ENCODE peak calls at places on chromosomes 1 and 21, in eight cellular contexts. B, P, S, R, U, M, L and Y are unnamed samples.

GRCh38 chr1:243497939-243498681 is 242.3 kb downstream of the SDCCAG8 start:
- DNase-seq in B (no peak), P (no peak), S (no peak), R (no peak), U (no peak), M (no peak), L (no peak), Y (no peak)

GRCh38 chr1:187721216-187721615 is 892.5 kb downstream of the PLA2G4A start:
- DNase-seq in B (no peak), P (no peak), S (no peak), R (no peak), U (no peak), M (no peak), L (no peak), Y (no peak)

GRCh38 chr1:81670286-81670685 is 130.4 kb upstream of the ADGRL2 start:
- DNase-seq in B (peak), P (peak), S (peak), R (peak), U (no peak), M (peak), L (no peak), Y (peak)

GRCh38 chr1:177849130-177849529 is 120.7 kb downstream of the SEC16B start:
- DNase-seq in B (peak), P (no peak), S (no peak), R (no peak), U (no peak), M (no peak), L (no peak), Y (no peak)

GRCh38 chr1:154866257-154866994 is 3.7 kb downstream of the KCNN3 start:
- DNase-seq in B (no peak), P (no peak), S (peak), R (no peak), U (no peak), M (no peak), L (peak), Y (no peak)

GRCh38 chr1:116104667-116105066 is 6.5 kb upstream of the MAB21L3 start:
- DNase-seq in B (no peak), P (no peak), S (no peak), R (no peak), U (no peak), M (no peak), L (no peak), Y (no peak)

GRCh38 chr21:14675774-14676530 is 129.8 kb upstream of the SAMSN1 start:
- DNase-seq in B (no peak), P (no peak), S (no peak), R (no peak), U (peak), M (no peak), L (peak), Y (no peak)

GRCh38 chr21:27688773-27689172 is 721.9 kb upstream of the ADAMTS5 start:
- DNase-seq in B (no peak), P (no peak), S (no peak), R (no peak), U (no peak), M (no peak), L (no peak), Y (no peak)

GRCh38 chr21:15221799-15222386 is 157.1 kb upstream of the NRIP1 start:
- DNase-seq in B (peak), P (peak), S (peak), R (peak), U (no peak), M (peak), L (no peak), Y (peak)

GRCh38 chr1:63698001-63698838 is 75.6 kb upstream of the ROR1 start:
- DNase-seq in B (peak), P (peak), S (peak), R (peak), U (no peak), M (no peak), L (no peak), Y (peak)

GRCh38 chr1:153553691-153554608 is 4.9 kb upstream of the S100A3 start:
- DNase-seq in B (peak), P (no peak), S (no peak), R (no peak), U (no peak), M (no peak), L (no peak), Y (no peak)

GRCh38 chr1:32773764-32774463 is 43.2 kb downstream of the YARS1 start:
- DNase-seq in B (no peak), P (no peak), S (no peak), R (no peak), U (no peak), M (no peak), L (no peak), Y (no peak)

GRCh38 chr1:19731311-19731821 is 66.7 kb downstream of the HTR6 start:
- DNase-seq in B (no peak), P (no peak), S (no peak), R (no peak), U (no peak), M (no peak), L (no peak), Y (no peak)

GRCh38 chr1:5744342-5744741 is 247.9 kb downstream of the NPHP4 start:
- DNase-seq in B (no peak), P (no peak), S (no peak), R (peak), U (no peak), M (no peak), L (no peak), Y (no peak)

GRCh38 chr21:46448108-46448507 is 10.6 kb upstream of the DIP2A start:
- DNase-seq in B (no peak), P (no peak), S (no peak), R (no peak), U (no peak), M (no peak), L (no peak), Y (no peak)

GRCh38 chr21:41932576-41933258 is 21.1 kb downstream of the C2CD2 start:
- DNase-seq in B (peak), P (no peak), S (peak), R (peak), U (no peak), M (no peak), L (no peak), Y (peak)

GRCh38 chr1:30787266-30787665 is 29.7 kb upstream of the LAPTM5 start:
- DNase-seq in B (no peak), P (no peak), S (no peak), R (peak), U (no peak), M (no peak), L (no peak), Y (peak)

GRCh38 chr21:42593007-42593814 is 60.2 kb upstream of the PDE9A start:
- DNase-seq in B (peak), P (no peak), S (peak), R (peak), U (peak), M (no peak), L (peak), Y (peak)

GRCh38 chr1:72777918-72778317 is 495.6 kb upstream of the NEGR1 start:
- DNase-seq in B (no peak), P (no peak), S (peak), R (no peak), U (no peak), M (peak), L (no peak), Y (no peak)

GRCh38 chr1:172918478-172918877 is 132.3 kb downstream of the TNFSF18 start:
- DNase-seq in B (no peak), P (no peak), S (no peak), R (no peak), U (no peak), M (no peak), L (no peak), Y (no peak)

GRCh38 chr1:100050139-100050538 is 80.3 kb downstream of the SLC35A3 start:
- DNase-seq in B (no peak), P (no peak), S (no peak), R (no peak), U (no peak), M (no peak), L (no peak), Y (no peak)

GRCh38 chr1:79859212-79859948 is 852.9 kb upstream of the ADGRL4 start:
- DNase-seq in B (peak), P (no peak), S (peak), R (no peak), U (no peak), M (peak), L (no peak), Y (no peak)

GRCh38 chr1:3312894-3313578 is 141.4 kb upstream of the ARHGEF16 start:
- DNase-seq in B (peak), P (peak), S (peak), R (peak), U (no peak), M (peak), L (no peak), Y (peak)

GRCh38 chr1:53362851-53363642 is 35.2 kb upstream of the LRP8 start:
- DNase-seq in B (no peak), P (peak), S (no peak), R (no peak), U (no peak), M (no peak), L (peak), Y (no peak)

GRCh38 chr1:64087768-64088167 is 115.7 kb upstream of the UBE2U start:
- DNase-seq in B (peak), P (no peak), S (peak), R (no peak), U (no peak), M (no peak), L (no peak), Y (no peak)

GRCh38 chr1:194268839-194269238 is 1082.4 kb upstream of the B3GALT2 start:
- DNase-seq in B (no peak), P (no peak), S (no peak), R (no peak), U (no peak), M (no peak), L (no peak), Y (no peak)

GRCh38 chr1:32877211-32878110 is 6.7 kb upstream of the FNDC5 start:
- DNase-seq in B (no peak), P (peak), S (no peak), R (no peak), U (no peak), M (no peak), L (no peak), Y (peak)

GRCh38 chr1:176773038-176773437 is 310.1 kb downstream of the PAPPA2 start:
- DNase-seq in B (no peak), P (no peak), S (no peak), R (no peak), U (no peak), M (no peak), L (no peak), Y (no peak)

GRCh38 chr1:145757420-145757819 is 38.1 kb downstream of the CD160 start:
- DNase-seq in B (peak), P (no peak), S (no peak), R (no peak), U (no peak), M (no peak), L (no peak), Y (no peak)

GRCh38 chr1:160046494-160047115 is 14.8 kb upstream of the PIGM start:
- DNase-seq in B (peak), P (peak), S (peak), R (no peak), U (peak), M (no peak), L (peak), Y (peak)

GRCh38 chr1:90723561-90724108 is 6.5 kb upstream of the BARHL2 start:
- DNase-seq in B (no peak), P (no peak), S (no peak), R (no peak), U (peak), M (no peak), L (no peak), Y (peak)

GRCh38 chr1:221810406-221810805 is 68.5 kb upstream of the DUSP10 start:
- DNase-seq in B (peak), P (no peak), S (peak), R (no peak), U (no peak), M (no peak), L (no peak), Y (no peak)

GRCh38 chr1:32872189-32872898 is 1.6 kb upstream of the FNDC5 start:
- DNase-seq in B (peak), P (peak), S (peak), R (peak), U (peak), M (no peak), L (peak), Y (peak)

GRCh38 chr1:220271706-220272046 is 577 bp downstream of the RAB3GAP2 start:
- DNase-seq in B (peak), P (no peak), S (peak), R (no peak), U (no peak), M (no peak), L (no peak), Y (no peak)

GRCh38 chr1:172545349-172546004 is 12.5 kb downstream of the SUCO start:
- DNase-seq in B (no peak), P (no peak), S (no peak), R (no peak), U (no peak), M (no peak), L (peak), Y (no peak)

GRCh38 chr1:21707086-21707840 is 38.1 kb upstream of the RAP1GAP start:
- DNase-seq in B (no peak), P (no peak), S (peak), R (no peak), U (no peak), M (no peak), L (no peak), Y (no peak)

GRCh38 chr1:8127201-8127641 is 101.1 kb upstream of the ERRFI1 start:
- DNase-seq in B (no peak), P (no peak), S (no peak), R (no peak), U (no peak), M (no peak), L (no peak), Y (no peak)
- H3K4me3 ChIP-seq in B (no peak), P (no peak), S (no peak), R (no peak), U (no peak), M (no peak), L (no peak), Y (no peak)

GRCh38 chr1:15151871-15152270 is 1.7 kb upstream of the TMEM51 start:
- DNase-seq in B (no peak), P (no peak), S (no peak), R (no peak), U (no peak), M (no peak), L (no peak), Y (no peak)
- H3K4me3 ChIP-seq in B (no peak), P (peak), S (no peak), R (peak), U (no peak), M (no peak), L (no peak), Y (no peak)

DNA sequence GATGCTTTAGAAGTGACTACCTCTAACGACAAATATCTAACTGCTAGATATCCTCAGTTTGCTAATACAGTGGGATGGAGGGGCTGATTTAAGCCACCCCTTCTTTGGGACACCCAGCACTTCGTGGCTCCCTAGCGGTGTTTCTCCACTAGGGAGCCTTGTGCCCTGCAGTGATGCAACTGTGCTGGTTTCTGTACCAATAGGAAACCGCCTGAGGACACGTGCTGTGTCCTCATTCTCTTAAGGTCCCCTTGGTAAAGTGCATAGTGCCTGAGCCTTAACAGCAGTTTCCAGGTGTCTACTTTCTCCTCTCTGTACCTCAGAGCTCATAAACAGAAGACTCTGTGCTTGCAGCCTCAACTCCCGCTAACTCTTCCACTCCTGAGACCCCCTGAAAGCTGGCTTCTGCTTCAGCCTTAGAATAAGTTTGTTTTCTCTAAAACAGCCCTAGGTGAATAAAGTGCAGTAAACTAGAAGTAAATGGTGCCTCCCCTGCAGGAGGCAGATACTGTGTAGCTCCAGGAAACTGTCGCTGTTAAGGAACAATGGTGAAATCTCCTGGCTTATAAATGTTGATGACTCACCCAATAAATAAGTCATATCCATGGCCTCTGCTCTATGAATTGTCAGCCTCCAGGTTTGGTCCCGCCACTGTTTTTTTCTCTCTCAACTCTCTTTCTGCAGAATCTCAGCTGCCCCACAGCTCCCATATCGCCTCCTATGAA is 130.4 kb downstream of the AK5 start:
- DNase-seq in B (peak), P (no peak), S (no peak), R (no peak), U (no peak), M (no peak), L (peak), Y (no peak)
- H3K4me3 ChIP-seq in B (no peak), P (no peak), S (no peak), R (no peak), U (no peak), M (no peak), L (peak), Y (no peak)

GRCh38 chr1:204828352-204828850 is 42.3 kb upstream of the NFASC start:
- DNase-seq in B (peak), P (peak), S (peak), R (peak), U (peak), M (no peak), L (no peak), Y (peak)

GRCh38 chr1:204830671-204831585 is 39.7 kb upstream of the NFASC start:
- DNase-seq in B (no peak), P (no peak), S (no peak), R (no peak), U (no peak), M (no peak), L (no peak), Y (peak)

GRCh38 chr1:204834329-204834728 is 36.3 kb upstream of the NFASC start:
- DNase-seq in B (no peak), P (no peak), S (no peak), R (no peak), U (no peak), M (no peak), L (no peak), Y (no peak)

GRCh38 chr1:204826970-204827369 is 43.7 kb upstream of the NFASC start:
- DNase-seq in B (peak), P (peak), S (no peak), R (no peak), U (peak), M (no peak), L (peak), Y (no peak)

GRCh38 chr1:204829133-204829532 is 41.5 kb upstream of the NFASC start:
- DNase-seq in B (no peak), P (no peak), S (no peak), R (no peak), U (no peak), M (no peak), L (no peak), Y (peak)
- H3K4me3 ChIP-seq in B (peak), P (peak), S (no peak), R (peak), U (no peak), M (peak), L (no peak), Y (peak)